ENCODE peak calls at places on chromosomes 12 and 14, in eight cellular contexts. B is thyroid gland, L is OCI-LY7, M is heart right ventricle, S is Peyer's patch, W is WERI-Rb-1, H is tibial nerve, D is fibroblast of lung. A is an unnamed sample.

GRCh38 chr12:92275443-92276154 is 130.0 kb upstream of the BTG1 start:
- DNase-seq in B (no peak), L (no peak), M (no peak), S (no peak), W (no peak), H (peak), D (no peak), A (no peak)

GRCh38 chr12:93541578-93542217 is 30.8 kb upstream of the SOCS2 start:
- DNase-seq in B (peak), L (no peak), M (no peak), S (no peak), W (no peak), H (no peak), D (no peak), A (no peak)

GRCh38 chr12:51536159-51536558 is 54.9 kb upstream of the SCN8A start:
- DNase-seq in B (no peak), L (no peak), M (no peak), S (no peak), W (no peak), H (no peak), D (peak), A (no peak)

GRCh38 chr12:92544321-92544720 is 158.5 kb upstream of the PLEKHG7 start:
- DNase-seq in B (no peak), L (no peak), M (no peak), S (no peak), W (no peak), H (no peak), D (no peak), A (no peak)

GRCh38 chr14:23159516-23159915 is 23.9 kb downstream of the SLC7A8 start:
- DNase-seq in B (no peak), L (no peak), M (no peak), S (no peak), W (no peak), H (no peak), D (no peak), A (no peak)

GRCh38 chr12:5348491-5348890 is 83.4 kb upstream of the NTF3 start:
- DNase-seq in B (no peak), L (no peak), M (no peak), S (no peak), W (no peak), H (no peak), D (no peak), A (no peak)

GRCh38 chr12:94157891-94158495 is 9.6 kb downstream of the PLXNC1 start:
- DNase-seq in B (peak), L (peak), M (no peak), S (no peak), W (no peak), H (no peak), D (no peak), A (no peak)

GRCh38 chr14:23528555-23528954 is 23.0 kb downstream of the ZFHX2 start:
- DNase-seq in B (no peak), L (no peak), M (no peak), S (no peak), W (peak), H (no peak), D (no peak), A (no peak)

GRCh38 chr14:50399251-50400032 is 2.8 kb upstream of the CDKL1 start:
- DNase-seq in B (peak), L (no peak), M (no peak), S (peak), W (no peak), H (peak), D (peak), A (peak)

GRCh38 chr14:20684662-20685456 is 499 bp downstream of the RNASE4 start:
- DNase-seq in B (peak), L (no peak), M (peak), S (peak), W (no peak), H (peak), D (peak), A (peak)

GRCh38 chr12:43766291-43766690 is 7.5 kb downstream of the IRAK4 start:
- DNase-seq in B (no peak), L (no peak), M (no peak), S (no peak), W (no peak), H (no peak), D (peak), A (no peak)

GRCh38 chr12:990308-990648 is 745 bp upstream of the ERC1 start:
- DNase-seq in B (peak), L (peak), M (peak), S (peak), W (peak), H (peak), D (peak), A (peak)

GRCh38 chr14:77007975-77008421 is 20.5 kb downstream of the IRF2BPL start:
- DNase-seq in B (peak), L (no peak), M (peak), S (no peak), W (peak), H (no peak), D (no peak), A (peak)

GRCh38 chr12:59041241-59042121 is 121.2 kb upstream of the LRIG3 start:
- DNase-seq in B (no peak), L (no peak), M (no peak), S (no peak), W (no peak), H (no peak), D (peak), A (no peak)

GRCh38 chr12:128012110-128012509 is 254.9 kb upstream of the TMEM132C start:
- DNase-seq in B (no peak), L (no peak), M (no peak), S (no peak), W (no peak), H (no peak), D (no peak), A (peak)

GRCh38 chr12:52903855-52904508 is 894 bp downstream of the KRT8 start:
- DNase-seq in B (peak), L (no peak), M (peak), S (peak), W (no peak), H (no peak), D (peak), A (no peak)

GRCh38 chr14:54776361-54777001 is 126.1 kb downstream of the GCH1 start:
- DNase-seq in B (peak), L (no peak), M (peak), S (peak), W (no peak), H (peak), D (peak), A (peak)

GRCh38 chr14:72982146-72982708 is 44.7 kb downstream of the ZFYVE1 start:
- DNase-seq in B (no peak), L (no peak), M (no peak), S (no peak), W (no peak), H (no peak), D (peak), A (no peak)

GRCh38 chr12:80491176-80491575 is 47.1 kb downstream of the PTPRQ start:
- DNase-seq in B (no peak), L (no peak), M (no peak), S (no peak), W (no peak), H (no peak), D (no peak), A (no peak)

GRCh38 chr12:103858953-103859601 is 18.0 kb upstream of the NT5DC3 start:
- DNase-seq in B (peak), L (no peak), M (peak), S (peak), W (no peak), H (peak), D (peak), A (peak)

GRCh38 chr14:106518054-106518943 is 991.9 kb downstream of the TMEM121 start:
- DNase-seq in B (peak), L (peak), M (no peak), S (peak), W (peak), H (peak), D (no peak), A (peak)

GRCh38 chr14:82855912-82856381 is 1322.3 kb upstream of the SEL1L start:
- DNase-seq in B (no peak), L (peak), M (no peak), S (no peak), W (no peak), H (no peak), D (peak), A (no peak)

GRCh38 chr14:93800038-93800937 is 12.0 kb upstream of the PRIMA1 start:
- DNase-seq in B (no peak), L (no peak), M (no peak), S (no peak), W (no peak), H (no peak), D (no peak), A (no peak)

GRCh38 chr14:67764496-67764895 is 51.9 kb downstream of the ZFYVE26 start:
- DNase-seq in B (no peak), L (no peak), M (no peak), S (no peak), W (no peak), H (no peak), D (no peak), A (no peak)

GRCh38 chr14:20332946-20333782 is at the start of gene CCNB1IP1:
- DNase-seq in B (peak), L (peak), M (peak), S (peak), W (peak), H (peak), D (peak), A (no peak)

GRCh38 chr12:110750784-110751461 is 8.2 kb upstream of the PPP1CC start:
- DNase-seq in B (no peak), L (no peak), M (peak), S (no peak), W (no peak), H (no peak), D (peak), A (no peak)

GRCh38 chr12:32098112-32098511 is 8.5 kb upstream of the BICD1 start:
- DNase-seq in B (no peak), L (no peak), M (no peak), S (no peak), W (no peak), H (no peak), D (no peak), A (no peak)

GRCh38 chr12:59811991-59812390 is 216.2 kb downstream of the SLC16A7 start:
- DNase-seq in B (no peak), L (no peak), M (no peak), S (no peak), W (no peak), H (no peak), D (no peak), A (no peak)

GRCh38 chr14:102042699-102043098 is 44.1 kb downstream of the HSP90AA1 start:
- DNase-seq in B (no peak), L (no peak), M (no peak), S (no peak), W (no peak), H (no peak), D (no peak), A (no peak)

GRCh38 chr14:102040153-102040552 is 46.7 kb downstream of the HSP90AA1 start:
- DNase-seq in B (no peak), L (no peak), M (no peak), S (no peak), W (no peak), H (no peak), D (no peak), A (no peak)

GRCh38 chr14:102044566-102044965 is 42.3 kb downstream of the HSP90AA1 start:
- DNase-seq in B (no peak), L (no peak), M (no peak), S (no peak), W (no peak), H (no peak), D (no peak), A (no peak)

GRCh38 chr14:102046337-102047278 is 40.2 kb downstream of the HSP90AA1 start:
- DNase-seq in B (peak), L (peak), M (peak), S (peak), W (peak), H (peak), D (peak), A (peak)

DNA sequence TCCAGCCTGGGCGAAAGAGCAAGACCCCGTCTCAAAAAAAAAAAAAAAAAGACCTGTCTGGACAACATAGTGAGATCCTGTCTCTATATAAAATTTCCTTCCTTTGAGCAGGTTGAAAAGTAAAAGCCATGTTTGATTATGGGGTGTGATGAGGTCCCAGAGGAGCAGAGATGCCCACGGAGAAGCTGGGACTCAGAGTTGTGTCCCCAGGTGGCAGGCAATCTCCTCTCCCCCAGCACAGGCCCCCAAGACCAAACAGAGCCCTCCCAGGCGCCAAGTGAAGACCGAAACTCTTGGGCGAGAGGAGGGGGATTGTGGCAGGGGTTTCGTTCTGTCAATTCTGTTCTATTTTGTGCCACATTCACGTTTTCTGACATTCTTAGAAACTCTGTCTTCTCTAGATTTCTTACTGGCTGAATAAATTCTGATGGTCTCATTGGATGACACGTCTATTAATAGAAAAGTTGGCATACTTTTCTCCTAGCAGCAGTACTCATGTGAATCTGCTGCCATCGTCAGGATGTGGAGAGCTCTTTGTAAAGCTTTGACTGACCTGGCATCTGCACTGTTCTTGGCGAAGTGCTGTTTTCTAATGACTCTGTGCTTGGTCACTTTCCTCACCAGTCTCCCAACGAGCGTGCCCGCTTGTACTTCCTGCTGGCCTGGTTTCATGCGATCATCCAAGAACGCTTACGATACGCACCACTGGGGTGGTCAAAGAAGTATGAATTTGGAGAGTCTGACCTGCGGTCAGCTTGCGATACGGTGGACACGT is 43.4 kb downstream of the HSP90AA1 start:
- DNase-seq in B (no peak), L (no peak), M (peak), S (no peak), W (no peak), H (no peak), D (no peak), A (no peak)
- TF ChIP-seq CTCF in B (no peak), L (no peak), M (no peak), S (no peak), W (no peak), H (no peak), D (no peak), A (no peak)

DNA sequence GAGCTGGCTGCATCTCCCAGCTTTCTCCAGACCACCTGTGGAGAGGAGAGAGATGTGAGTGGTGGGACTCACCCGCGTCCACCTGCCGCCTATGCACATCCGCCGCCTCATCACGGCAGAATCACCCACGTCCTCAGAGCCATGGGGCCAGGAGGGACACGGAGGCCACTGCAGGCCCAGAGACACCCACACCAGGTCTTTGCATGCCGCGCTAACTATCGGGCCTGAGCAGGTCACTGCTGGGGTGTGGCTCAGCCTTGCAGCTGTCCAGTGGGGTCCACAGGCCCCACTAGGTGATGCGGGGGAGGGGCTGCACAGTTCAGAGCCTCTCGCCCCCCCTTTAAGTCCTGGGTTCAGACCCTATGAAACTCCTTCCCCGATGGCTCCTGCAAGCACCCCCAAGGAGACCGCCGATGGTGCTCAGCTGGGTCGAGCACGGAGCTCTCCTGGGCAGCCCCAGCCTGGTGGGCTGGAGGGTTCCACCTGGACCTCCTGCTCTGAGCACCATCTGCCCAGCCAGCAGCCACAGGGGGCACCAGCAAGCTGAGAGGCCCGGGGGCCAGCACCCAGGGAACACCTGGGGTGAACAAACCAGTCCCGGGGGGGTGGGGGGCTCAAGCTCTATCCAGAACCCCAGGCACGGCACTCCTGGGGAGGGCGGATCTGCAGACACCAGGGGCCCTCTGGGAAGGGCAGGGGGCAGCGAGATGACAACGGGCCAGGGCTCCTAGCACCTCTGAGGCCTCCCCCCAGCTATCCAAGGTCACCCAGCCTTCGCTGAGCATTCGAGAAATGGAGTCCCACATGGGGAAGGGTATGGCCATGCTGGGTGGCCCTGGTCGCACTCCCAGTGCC is 34.3 kb downstream of the CCNK start:
- DNase-seq in B (no peak), L (no peak), M (no peak), S (peak), W (peak), H (no peak), D (no peak), A (no peak)
- TF ChIP-seq CTCF in B (no peak), L (no peak), M (no peak), S (no peak), W (no peak), H (no peak), D (no peak), A (no peak)

GRCh38 chr12:54725233-54725843 is 77.2 kb upstream of the DCD start:
- DNase-seq in B (no peak), L (peak), M (no peak), S (no peak), W (peak), H (no peak), D (no peak), A (no peak)

GRCh38 chr12:54721312-54721711 is 73.1 kb upstream of the DCD start:
- DNase-seq in B (no peak), L (no peak), M (no peak), S (no peak), W (no peak), H (no peak), D (no peak), A (no peak)

GRCh38 chr12:54719691-54720090 is 71.5 kb upstream of the DCD start:
- DNase-seq in B (no peak), L (peak), M (no peak), S (no peak), W (no peak), H (no peak), D (no peak), A (no peak)

GRCh38 chr12:54723653-54724256 is 75.6 kb upstream of the DCD start:
- DNase-seq in B (no peak), L (peak), M (no peak), S (no peak), W (no peak), H (no peak), D (peak), A (no peak)
- TF ChIP-seq CTCF in B (no peak), L (peak), M (peak), S (no peak), W (peak), H (no peak), D (peak), A (peak)

DNA sequence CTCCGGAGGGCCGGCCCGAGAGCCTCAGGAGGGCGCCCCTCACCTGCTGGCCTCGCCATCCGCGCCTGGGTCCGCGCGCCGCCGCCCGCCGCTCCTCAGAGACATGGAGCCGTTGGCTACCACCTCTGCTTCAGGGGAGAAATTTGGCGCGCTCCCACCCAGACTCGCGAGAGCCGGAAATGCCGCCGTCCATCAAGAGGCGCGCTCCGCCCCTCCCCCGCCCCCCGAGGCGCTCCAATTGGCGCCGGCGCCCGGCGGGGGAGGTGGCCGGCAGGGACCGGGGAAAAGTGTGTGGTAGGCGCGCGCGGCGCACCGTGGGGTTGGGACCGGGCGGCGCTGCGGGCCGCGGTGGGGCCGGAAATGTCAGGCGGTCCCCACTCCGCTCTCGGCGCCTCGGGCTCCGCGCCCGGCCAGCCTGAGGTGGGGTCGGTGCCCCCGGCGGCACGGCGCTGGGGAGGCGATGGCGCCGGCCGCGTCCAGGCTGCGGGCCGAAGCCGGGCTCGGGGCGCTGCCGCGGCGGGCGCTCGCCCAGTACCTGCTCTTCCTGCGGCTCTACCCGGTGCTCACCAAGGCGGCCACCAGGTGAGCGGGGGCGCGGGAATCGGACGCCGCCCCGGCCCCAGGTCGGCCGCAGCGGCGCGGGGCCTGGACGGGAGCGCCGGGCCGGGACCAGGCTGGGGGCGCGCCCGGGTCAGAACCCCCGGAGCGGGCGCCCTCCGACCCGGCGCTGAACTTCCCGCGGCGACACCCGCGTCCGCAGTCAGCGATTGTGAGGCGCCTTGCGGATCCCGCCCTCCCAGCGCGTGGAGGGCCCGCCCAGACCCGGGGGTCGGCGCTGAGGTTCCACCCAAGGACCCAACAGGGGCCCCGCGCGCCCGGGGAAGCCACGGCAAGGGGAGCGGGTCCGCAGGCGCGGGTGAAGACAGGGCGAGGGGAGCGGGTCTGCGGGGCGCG is at the start of the genes POLE and PXMP2:
- DNase-seq in B (peak), L (peak), M (peak), S (peak), W (peak), H (peak), D (peak), A (peak)
- TF ChIP-seq CTCF in B (no peak), L (no peak), M (no peak), S (no peak), W (no peak), H (peak), D (no peak), A (no peak)

GRCh38 chr14:56885795-56886194 is 75.5 kb upstream of the OTX2 start:
- DNase-seq in B (no peak), L (no peak), M (no peak), S (no peak), W (no peak), H (no peak), D (no peak), A (no peak)

GRCh38 chr14:56887211-56887610 is 76.9 kb upstream of the OTX2 start:
- DNase-seq in B (peak), L (no peak), M (no peak), S (no peak), W (no peak), H (no peak), D (no peak), A (no peak)

GRCh38 chr14:56881181-56881580 is 70.9 kb upstream of the OTX2 start:
- DNase-seq in B (no peak), L (no peak), M (no peak), S (no peak), W (no peak), H (no peak), D (no peak), A (no peak)

GRCh38 chr14:56886471-56887062 is 76.3 kb upstream of the OTX2 start:
- DNase-seq in B (no peak), L (no peak), M (no peak), S (no peak), W (no peak), H (no peak), D (no peak), A (no peak)

GRCh38 chr14:56884617-56885016 is 74.3 kb upstream of the OTX2 start:
- DNase-seq in B (no peak), L (no peak), M (no peak), S (no peak), W (no peak), H (no peak), D (no peak), A (no peak)
- TF ChIP-seq CTCF in B (no peak), L (no peak), M (no peak), S (no peak), W (no peak), H (no peak), D (no peak), A (no peak)

A was measured in mucosa of descending colon.